ENCODE peak calls at places on chromosome 17, in nine cellular contexts. P, F, K, A, U, B, T, Q and X are unnamed samples.

GRCh38 chr17:28509784-28510183 is 3.6 kb downstream of the FOXN1 start:
- DNase-seq in Q (no peak), B (no peak), T (no peak), U (no peak), K (no peak), P (no peak), F (no peak), A (no peak), X (peak)

GRCh38 chr17:33927732-33928133 is 327.4 kb upstream of the CCL2 start:
- DNase-seq in F (no peak), P (no peak), B (no peak), Q (no peak), U (no peak), A (no peak), K (peak), T (no peak), X (peak)

GRCh38 chr17:57866319-57866718 is 16.5 kb upstream of the MRPS23 start:
- DNase-seq in P (no peak), Q (no peak), T (no peak), A (no peak), K (no peak), F (no peak), B (no peak), U (no peak), X (no peak)

GRCh38 chr17:9568004-9568403 is 7.6 kb downstream of the STX8 start:
- DNase-seq in B (no peak), Q (no peak), K (no peak), U (no peak), T (no peak), P (no peak), A (no peak), F (no peak), X (no peak)

GRCh38 chr17:40515491-40516041 is 14.1 kb upstream of the TNS4 start:
- DNase-seq in Q (no peak), F (peak), A (no peak), P (peak), K (no peak), B (no peak), T (peak), U (no peak), X (no peak)

GRCh38 chr17:77332981-77333685 is 192.4 kb downstream of the SEC14L1 start:
- DNase-seq in T (peak), A (no peak), F (no peak), P (no peak), Q (no peak), U (no peak), K (no peak), B (peak), X (peak)

GRCh38 chr17:7862692-7863437 is 5.1 kb downstream of the CYB5D1 start:
- DNase-seq in U (peak), A (peak), F (peak), B (peak), K (peak), Q (no peak), P (no peak), T (peak), X (peak)

GRCh38 chr17:32771396-32771795 is 105.5 kb downstream of the MYO1D start:
- DNase-seq in P (no peak), B (no peak), T (no peak), Q (no peak), K (no peak), F (no peak), A (no peak), U (no peak), X (no peak)

GRCh38 chr17:57463103-57463885 is 207.0 kb downstream of the MSI2 start:
- DNase-seq in B (no peak), U (no peak), Q (no peak), T (no peak), F (no peak), K (no peak), P (no peak), A (no peak), X (no peak)

GRCh38 chr17:59561042-59561441 is 4.4 kb upstream of the DHX40 start:
- DNase-seq in Q (no peak), P (no peak), F (no peak), T (peak), K (peak), A (no peak), U (peak), B (no peak), X (peak)

GRCh38 chr17:49696233-49696761 is 11.5 kb downstream of the SLC35B1 start:
- DNase-seq in P (no peak), K (no peak), B (no peak), U (peak), Q (no peak), A (no peak), T (no peak), F (peak), X (peak)

GRCh38 chr17:71631483-71631882 is 489.3 kb upstream of the SOX9 start:
- DNase-seq in K (no peak), B (peak), P (no peak), F (no peak), U (no peak), A (no peak), T (no peak), Q (no peak), X (no peak)

GRCh38 chr17:2932946-2933345 is 130.5 kb downstream of the OR1D5 start:
- DNase-seq in F (no peak), K (no peak), Q (no peak), B (no peak), U (no peak), P (no peak), A (no peak), T (no peak), X (no peak)